ENCODE peak calls at places on chromosomes 12 and 14, in four cellular contexts. B, D, K and I are unnamed samples.

GRCh38 chr14:75418779-75419768 is 8.7 kb upstream of the JDP2 start:
- DNase-seq in D (peak), B (no peak), K (peak), I (no peak)

GRCh38 chr12:2256453-2256852 is 203.7 kb downstream of the CACNA1C start:
- DNase-seq in B (no peak), K (no peak), D (no peak), I (no peak)

GRCh38 chr14:75476274-75476995 is 45.8 kb upstream of the BATF start:
- DNase-seq in B (no peak), K (peak), D (peak), I (no peak)

GRCh38 chr12:85182699-85183098 is 97.3 kb upstream of the ALX1 start:
- DNase-seq in K (no peak), D (no peak), B (no peak), I (no peak)

GRCh38 chr12:107448198-107448597 is 237.4 kb upstream of the PWP1 start:
- DNase-seq in D (peak), K (no peak), B (no peak), I (no peak)

GRCh38 chr14:74476607-74477006 is 16.5 kb downstream of the NPC2 start:
- DNase-seq in K (no peak), D (no peak), B (no peak), I (no peak)

GRCh38 chr12:28222081-28222700 is 31.9 kb downstream of the CCDC91 start:
- DNase-seq in B (no peak), K (no peak), D (no peak), I (no peak)

GRCh38 chr12:13000935-13001724 is 1.1 kb upstream of the HEBP1 start:
- DNase-seq in D (peak), B (peak), K (peak), I (no peak)

GRCh38 chr12:101839324-101840283 is 8.8 kb upstream of the GNPTAB start:
- DNase-seq in K (peak), D (peak), B (peak), I (no peak)

GRCh38 chr12:30197392-30198047 is 413.8 kb upstream of the TMTC1 start:
- DNase-seq in D (no peak), K (no peak), B (no peak), I (no peak)

GRCh38 chr12:89492883-89493282 is 31.7 kb downstream of the GALNT4 start:
- DNase-seq in B (no peak), K (peak), D (peak), I (peak)

GRCh38 chr14:92984082-92984788 is 61.3 kb downstream of the CHGA start:
- DNase-seq in B (no peak), K (no peak), D (no peak), I (no peak)

GRCh38 chr14:102819790-102820330 is 42.6 kb downstream of the TRAF3 start:
- DNase-seq in D (no peak), K (no peak), B (no peak), I (no peak)

GRCh38 chr14:102824832-102825231 is 47.6 kb downstream of the TRAF3 start:
- DNase-seq in B (no peak), K (no peak), D (no peak), I (no peak)

GRCh38 chr14:102821252-102821651 is 44.0 kb downstream of the TRAF3 start:
- DNase-seq in B (no peak), K (no peak), D (no peak), I (no peak)

GRCh38 chr14:102823546-102823945 is 46.3 kb downstream of the TRAF3 start:
- DNase-seq in B (no peak), K (no peak), D (no peak), I (no peak)

DNA sequence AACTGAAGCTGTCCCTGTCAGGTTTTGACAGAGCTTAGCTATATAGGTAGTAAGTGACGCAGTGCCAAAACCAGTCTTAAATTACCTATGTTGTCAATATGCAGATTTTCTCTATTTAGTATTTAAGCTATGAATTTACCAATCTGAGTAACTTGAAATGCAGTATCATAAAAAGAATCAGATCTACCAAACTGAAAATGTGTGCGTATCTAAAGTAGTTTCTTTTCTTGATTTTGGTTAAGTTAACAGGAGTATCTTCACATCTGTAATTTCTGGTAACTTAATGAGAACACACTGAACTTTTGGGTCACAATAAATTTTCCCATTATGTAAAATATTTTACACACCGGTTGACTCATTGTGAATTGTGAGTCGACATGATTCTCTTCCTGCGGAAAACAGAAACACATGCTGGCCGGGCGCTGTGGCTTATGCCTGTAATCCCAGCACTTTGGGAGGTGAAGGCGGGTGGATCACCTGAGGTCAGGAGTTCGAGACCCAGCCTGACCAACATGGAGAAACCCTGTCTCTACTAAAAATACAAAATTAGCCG is 45.1 kb downstream of the TRAF3 start:
- DNase-seq in B (no peak), K (no peak), D (no peak), I (no peak)
- TF ChIP-seq EP300 in B (no peak), K (no peak), D (no peak), I (no peak)

GRCh38 chr14:68794130-68794855 is 1.4 kb upstream of the ZFP36L1 start:
- DNase-seq in B (no peak), D (peak), K (peak), I (peak)

GRCh38 chr14:68791078-68791983 is 1.5 kb downstream of the ZFP36L1 start:
- DNase-seq in B (no peak), K (peak), D (no peak), I (peak)

GRCh38 chr14:68792022-68792829 is 641 bp downstream of the ZFP36L1 start:
- DNase-seq in B (no peak), K (peak), D (no peak), I (peak)

GRCh38 chr14:68793734-68794129 is 865 bp upstream of the ZFP36L1 start:
- DNase-seq in K (no peak), B (no peak), D (no peak), I (no peak)

GRCh38 chr14:68792830-68793733 is at the start of gene ZFP36L1:
- DNase-seq in K (peak), B (peak), D (peak), I (peak)
- TF ChIP-seq EP300 in K (no peak), B (no peak), D (peak), I (no peak)

GRCh38 chr14:98808494-98809407 is 463.2 kb downstream of the BCL11B start:
- DNase-seq in D (no peak), K (peak), B (no peak), I (no peak)
- TF ChIP-seq EP300 in D (no peak), K (no peak), B (no peak), I (no peak)

GRCh38 chr12:48981757-48982157 is 3.6 kb downstream of the WNT1 start:
- DNase-seq in D (no peak), K (no peak), B (no peak), I (no peak)
- TF ChIP-seq EP300 in D (no peak), K (no peak), B (no peak), I (no peak)

GRCh38 chr14:64249363-64249762 is 44.8 kb downstream of the ESR2 start:
- DNase-seq in B (no peak), K (no peak), D (no peak), I (no peak)
- TF ChIP-seq EP300 in B (no peak), K (no peak), D (no peak), I (no peak)

GRCh38 chr14:42299692-42300091 is 693.0 kb downstream of the LRFN5 start:
- DNase-seq in K (no peak), B (no peak), D (no peak), I (no peak)
- TF ChIP-seq EP300 in K (no peak), B (no peak), D (no peak), I (no peak)

GRCh38 chr14:23567186-23568020 is at the start of gene AP1G2:
- DNase-seq in D (peak), K (peak), B (peak), I (peak)
- TF ChIP-seq EP300 in D (no peak), K (no peak), B (no peak), I (no peak)

GRCh38 chr12:83196694-83197350 is 510.1 kb downstream of the TMTC2 start:
- DNase-seq in B (no peak), K (no peak), D (no peak), I (no peak)
- TF ChIP-seq EP300 in B (no peak), K (no peak), D (no peak), I (no peak)